ENCODE peak calls at places on chromosome 14, in four cellular contexts. One of them, this sample, is unnamed.

GRCh38 chr14:53670701-53671100 is 285.9 kb downstream of the BMP4 start:
- DNase-seq in activated T-helper 9 cell treated with anti-CD3 and anti-CD28 coated beads, Interleukin-2, amount 50 U/mL, for 16 hours: no peak
- DNase-seq in AG09309: peak
- DNase-seq in H1: no peak
- DNase-seq in this sample: no peak

GRCh38 chr14:61281186-61281676 is at the start of gene TMEM30B:
- DNase-seq in H1: peak
- DNase-seq in AG09309: no peak
- DNase-seq in activated T-helper 9 cell treated with anti-CD3 and anti-CD28 coated beads, Interleukin-2, amount 50 U/mL, for 16 hours: no peak
- DNase-seq in this sample: no peak

GRCh38 chr14:63663428-63664142 is 21.9 kb upstream of the WDR89 start:
- DNase-seq in H1: no peak
- DNase-seq in AG09309: no peak
- DNase-seq in activated T-helper 9 cell treated with anti-CD3 and anti-CD28 coated beads, Interleukin-2, amount 50 U/mL, for 16 hours: no peak
- DNase-seq in this sample: no peak

GRCh38 chr14:88189040-88189839 is 133.8 kb downstream of the KCNK10 start:
- DNase-seq in H1: no peak
- DNase-seq in AG09309: peak
- DNase-seq in activated T-helper 9 cell treated with anti-CD3 and anti-CD28 coated beads, Interleukin-2, amount 50 U/mL, for 16 hours: no peak
- DNase-seq in this sample: peak

GRCh38 chr14:88013750-88014349 is 8.9 kb downstream of the GPR65 start:
- DNase-seq in H1: no peak
- DNase-seq in AG09309: no peak
- DNase-seq in activated T-helper 9 cell treated with anti-CD3 and anti-CD28 coated beads, Interleukin-2, amount 50 U/mL, for 16 hours: no peak
- DNase-seq in this sample: peak

GRCh38 chr14:92511472-92512247 is 1.9 kb upstream of the RIN3 start:
- DNase-seq in H1: no peak
- DNase-seq in activated T-helper 9 cell treated with anti-CD3 and anti-CD28 coated beads, Interleukin-2, amount 50 U/mL, for 16 hours: no peak
- DNase-seq in AG09309: peak
- DNase-seq in this sample: peak

GRCh38 chr14:96184737-96185136 is 19.9 kb upstream of the BDKRB2 start:
- DNase-seq in H1: no peak
- DNase-seq in AG09309: no peak
- DNase-seq in activated T-helper 9 cell treated with anti-CD3 and anti-CD28 coated beads, Interleukin-2, amount 50 U/mL, for 16 hours: no peak
- DNase-seq in this sample: no peak

GRCh38 chr14:97198813-97199212 is 401.6 kb downstream of the VRK1 start:
- DNase-seq in AG09309: no peak
- DNase-seq in H1: no peak
- DNase-seq in activated T-helper 9 cell treated with anti-CD3 and anti-CD28 coated beads, Interleukin-2, amount 50 U/mL, for 16 hours: no peak
- DNase-seq in this sample: no peak

GRCh38 chr14:26773906-26774593 is 176.2 kb upstream of the NOVA1 start:
- DNase-seq in activated T-helper 9 cell treated with anti-CD3 and anti-CD28 coated beads, Interleukin-2, amount 50 U/mL, for 16 hours: no peak
- DNase-seq in AG09309: no peak
- DNase-seq in H1: no peak
- DNase-seq in this sample: peak

GRCh38 chr14:100654025-100654813 is 67.0 kb upstream of the BEGAIN start:
- DNase-seq in activated T-helper 9 cell treated with anti-CD3 and anti-CD28 coated beads, Interleukin-2, amount 50 U/mL, for 16 hours: no peak
- DNase-seq in H1: no peak
- DNase-seq in AG09309: no peak
- DNase-seq in this sample: no peak

GRCh38 chr14:104800600-104801283 is at the start of gene ZBTB42:
- DNase-seq in H1: no peak
- DNase-seq in AG09309: no peak
- DNase-seq in activated T-helper 9 cell treated with anti-CD3 and anti-CD28 coated beads, Interleukin-2, amount 50 U/mL, for 16 hours: peak
- DNase-seq in this sample: peak

GRCh38 chr14:93003945-93004698 is 81.2 kb downstream of the CHGA start:
- DNase-seq in AG09309: no peak
- DNase-seq in H1: no peak
- DNase-seq in activated T-helper 9 cell treated with anti-CD3 and anti-CD28 coated beads, Interleukin-2, amount 50 U/mL, for 16 hours: no peak
- DNase-seq in this sample: no peak

GRCh38 chr14:75283162-75283883 is 4.7 kb downstream of the FOS start:
- DNase-seq in AG09309: no peak
- DNase-seq in H1: no peak
- DNase-seq in activated T-helper 9 cell treated with anti-CD3 and anti-CD28 coated beads, Interleukin-2, amount 50 U/mL, for 16 hours: no peak
- DNase-seq in this sample: peak

This sample was measured in ACHN.